ENCODE peak calls at places on chromosomes 3 and 15, in nine cellular contexts. D is hepatocyte, L is body of pancreas, X is HL-60, P is transverse colon, I is neural progenitor cell, V is PC-3, W is left ventricle myocardium inferior, G is left lung. T is an unnamed sample. For H3K27me3, the result is how much of the 10 kb centered on the place peaks cover.

GRCh38 chr3:106822204-106822603 is 555.0 kb upstream of the CCDC54 start:
- DNase-seq in D (no peak), P (no peak), L (no peak), X (no peak), V (no peak), I (no peak), G (no peak), W (no peak), T (no peak)

GRCh38 chr3:197603317-197603933 is 47.7 kb upstream of the BDH1 start:
- DNase-seq in W (no peak), P (no peak), D (no peak), I (no peak), X (no peak), L (no peak), G (no peak), V (no peak), T (no peak)

GRCh38 chr15:59801649-59802048 is 112.5 kb upstream of the BNIP2 start:
- DNase-seq in L (no peak), P (no peak), X (no peak), D (no peak), G (no peak), V (peak), W (no peak), I (no peak), T (no peak)

GRCh38 chr3:50340404-50341329 is at the start of gene RASSF1:
- DNase-seq in G (peak), X (peak), L (peak), D (peak), I (peak), P (peak), V (no peak), W (peak), T (peak)

GRCh38 chr15:84034831-84035753 is 200.5 kb upstream of the GOLGA6L4 start:
- DNase-seq in V (peak), L (peak), I (peak), G (no peak), P (no peak), X (no peak), D (peak), W (no peak), T (no peak)

GRCh38 chr3:128476659-128477058 is 10.0 kb upstream of the DNAJB8 start:
- DNase-seq in I (no peak), D (no peak), W (no peak), X (no peak), G (no peak), V (no peak), L (no peak), P (no peak), T (no peak)

GRCh38 chr3:72679540-72680198 is 168.6 kb downstream of the SHQ1 start:
- DNase-seq in L (no peak), D (no peak), I (no peak), X (no peak), W (no peak), P (no peak), G (no peak), V (no peak), T (no peak)

GRCh38 chr3:115986555-115987207 is 363.4 kb downstream of the GAP43 start:
- DNase-seq in X (no peak), D (peak), P (no peak), G (no peak), W (no peak), I (peak), L (no peak), V (peak), T (no peak)

GRCh38 chr15:98803228-98804056 is 155.1 kb downstream of the IGF1R start:
- DNase-seq in X (no peak), L (no peak), I (no peak), V (peak), P (no peak), G (no peak), D (no peak), W (no peak), T (no peak)

GRCh38 chr3:17605934-17606333 is 136.5 kb downstream of the TBC1D5 start:
- DNase-seq in L (no peak), I (no peak), X (no peak), P (no peak), G (no peak), W (no peak), D (no peak), V (no peak), T (no peak)

GRCh38 chr3:184832903-184833302 is 20.9 kb downstream of the VPS8 start:
- DNase-seq in V (no peak), L (no peak), X (no peak), D (no peak), P (no peak), I (no peak), W (no peak), G (no peak), T (no peak)

GRCh38 chr3:22089284-22089683 is 338.3 kb upstream of the ZNF385D start:
- DNase-seq in L (peak), D (peak), P (peak), I (peak), V (peak), G (no peak), X (peak), W (no peak), T (no peak)

GRCh38 chr3:138381950-138382715 is 33.8 kb downstream of the MRAS start:
- DNase-seq in V (no peak), I (peak), W (peak), X (no peak), L (peak), P (peak), G (peak), D (peak), T (peak)

GRCh38 chr15:87816811-87817210 is 439.7 kb downstream of the NTRK3 start:
- DNase-seq in X (no peak), G (no peak), V (peak), D (no peak), L (no peak), P (no peak), W (no peak), I (no peak), T (no peak)

GRCh38 chr3:130539005-130539404 is 22.0 kb downstream of the COL6A6 start:
- DNase-seq in P (peak), X (peak), L (peak), I (peak), D (peak), G (no peak), V (peak), W (no peak), T (no peak)
- TF ChIP-seq CTCF in P (peak), X (peak), L (peak), I (peak), D (peak), G (peak), V (peak), W (peak), T (peak)

GRCh38 chr3:191688756-191689433 is 227.9 kb downstream of the PYDC2 start:
- DNase-seq in P (no peak), L (no peak), V (no peak), G (no peak), W (no peak), D (no peak), X (no peak), I (peak), T (no peak)
- H3K4me3 ChIP-seq in P (no peak), L (no peak), V (no peak), G (no peak), W (no peak), D (no peak), X (no peak), I (no peak), T (no peak)

DNA sequence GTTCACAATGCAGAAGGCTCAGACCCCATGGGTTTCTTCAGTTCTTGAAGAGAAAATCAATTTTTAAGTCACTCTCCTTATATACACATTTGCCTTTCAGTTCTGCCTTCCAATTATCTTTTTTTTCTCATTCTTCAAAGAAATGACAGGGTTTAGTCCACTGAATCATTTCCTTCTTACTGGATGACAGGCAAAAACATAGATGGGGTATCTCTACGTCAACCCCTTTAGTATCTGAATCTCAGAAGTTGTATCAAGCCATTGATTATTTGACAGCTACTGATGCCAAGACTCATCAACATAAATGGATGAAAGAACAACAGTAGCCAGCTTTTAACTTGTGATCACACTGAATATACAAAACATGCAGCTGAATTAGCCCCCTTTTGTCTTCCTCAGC is 6.5 kb downstream of the ATOSA start:
- DNase-seq in X (no peak), L (no peak), I (no peak), P (no peak), W (no peak), D (no peak), V (no peak), G (no peak), T (no peak)
- H3K27me3 ChIP-seq in X (under half), L (under half), I (under half), P (under half), W (under half), D (under half), V (under half), G (under half), T (under half)

GRCh38 chr15:78437107-78437761 is 782 bp upstream of the IREB2 start:
- DNase-seq in V (no peak), X (no peak), I (peak), W (no peak), P (no peak), L (no peak), D (no peak), G (no peak), T (no peak)
- TF ChIP-seq CTCF in V (no peak), X (no peak), I (no peak), W (no peak), P (no peak), L (no peak), D (no peak), G (no peak), T (no peak)

DNA sequence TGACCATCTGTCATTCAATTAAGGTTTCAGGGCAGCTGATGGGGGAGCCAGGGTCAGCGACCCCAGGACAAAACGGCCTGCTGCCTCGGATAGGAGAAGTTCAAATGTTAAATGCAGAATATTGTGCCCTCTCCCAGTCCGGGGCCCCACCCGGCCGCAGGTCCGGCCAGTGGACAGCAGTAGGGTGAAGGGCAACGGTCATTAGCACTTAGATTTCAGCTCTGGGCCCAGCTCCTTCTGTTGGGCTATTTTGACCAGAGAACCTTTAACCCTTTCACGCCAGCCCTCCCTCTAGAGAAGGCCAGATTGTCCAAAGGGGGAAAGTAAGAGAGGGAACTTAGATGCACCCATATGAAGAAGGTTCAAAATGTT is 16.1 kb upstream of the ONECUT1 start:
- DNase-seq in P (no peak), X (no peak), D (no peak), G (no peak), L (no peak), W (no peak), V (no peak), I (no peak), T (no peak)
- H3K4me3 ChIP-seq in P (peak), X (no peak), D (no peak), G (no peak), L (no peak), W (peak), V (no peak), I (peak), T (peak)

GRCh38 chr3:194098872-194099183 is 37.1 kb upstream of the HES1 start:
- DNase-seq in W (no peak), L (no peak), D (no peak), V (no peak), G (no peak), P (no peak), X (no peak), I (no peak), T (no peak)
- H3K27me3 ChIP-seq in W (half or more), L (under half), D (under half), V (under half), G (under half), P (under half), X (under half), I (under half), T (under half)

T was measured in ascending aorta.